ENCODE peak calls at places on chromosome 3, in eight cellular contexts. One of them, this sample, is unnamed.

GRCh38 chr3:71103430-71103881 is 480.1 kb downstream of the FOXP1 start:
- DNase-seq in NCI-H82: no peak
- DNase-seq in mesendoderm: no peak
- DNase-seq in posterior cingulate gyrus: no peak
- DNase-seq in upper lobe of right lung: peak
- DNase-seq in kidney tubule cell: peak
- DNase-seq in fibroblast of lung: peak
- DNase-seq in mammary epithelial cell: peak
- DNase-seq in this sample: no peak

GRCh38 chr3:98532709-98533571 is 1.2 kb downstream of the GPR15 start:
- DNase-seq in NCI-H82: peak
- DNase-seq in mesendoderm: no peak
- DNase-seq in posterior cingulate gyrus: no peak
- DNase-seq in upper lobe of right lung: no peak
- DNase-seq in kidney tubule cell: no peak
- DNase-seq in fibroblast of lung: no peak
- DNase-seq in mammary epithelial cell: no peak
- DNase-seq in this sample: no peak

GRCh38 chr3:171380711-171381435 is 79.3 kb downstream of the TNIK start:
- DNase-seq in NCI-H82: peak
- DNase-seq in mesendoderm: no peak
- DNase-seq in posterior cingulate gyrus: no peak
- DNase-seq in upper lobe of right lung: no peak
- DNase-seq in kidney tubule cell: no peak
- DNase-seq in fibroblast of lung: no peak
- DNase-seq in mammary epithelial cell: no peak
- DNase-seq in this sample: no peak

GRCh38 chr3:170488802-170489201 is 70.1 kb downstream of the CLDN11 start:
- DNase-seq in NCI-H82: no peak
- DNase-seq in mesendoderm: no peak
- DNase-seq in posterior cingulate gyrus: no peak
- DNase-seq in upper lobe of right lung: no peak
- DNase-seq in kidney tubule cell: no peak
- DNase-seq in fibroblast of lung: no peak
- DNase-seq in mammary epithelial cell: peak
- DNase-seq in this sample: no peak

GRCh38 chr3:45881031-45882022 is 5.0 kb upstream of the CCR9 start:
- DNase-seq in NCI-H82: no peak
- DNase-seq in mesendoderm: peak
- DNase-seq in posterior cingulate gyrus: no peak
- DNase-seq in upper lobe of right lung: no peak
- DNase-seq in kidney tubule cell: peak
- DNase-seq in fibroblast of lung: peak
- DNase-seq in mammary epithelial cell: peak
- DNase-seq in this sample: no peak

GRCh38 chr3:134620476-134621115 is 30.2 kb downstream of the KY start:
- DNase-seq in NCI-H82: no peak
- DNase-seq in mesendoderm: no peak
- DNase-seq in posterior cingulate gyrus: no peak
- DNase-seq in upper lobe of right lung: no peak
- DNase-seq in kidney tubule cell: no peak
- DNase-seq in fibroblast of lung: no peak
- DNase-seq in mammary epithelial cell: no peak
- DNase-seq in this sample: no peak

GRCh38 chr3:148975277-148975676 is 16.1 kb upstream of the GYG1 start:
- DNase-seq in NCI-H82: no peak
- DNase-seq in mesendoderm: peak
- DNase-seq in posterior cingulate gyrus: no peak
- DNase-seq in upper lobe of right lung: no peak
- DNase-seq in kidney tubule cell: no peak
- DNase-seq in fibroblast of lung: no peak
- DNase-seq in mammary epithelial cell: no peak
- DNase-seq in this sample: no peak

GRCh38 chr3:26106119-26106690 is 316.3 kb downstream of the OXSM start:
- DNase-seq in NCI-H82: no peak
- DNase-seq in mesendoderm: peak
- DNase-seq in posterior cingulate gyrus: no peak
- DNase-seq in upper lobe of right lung: no peak
- DNase-seq in kidney tubule cell: peak
- DNase-seq in fibroblast of lung: no peak
- DNase-seq in mammary epithelial cell: no peak
- DNase-seq in this sample: no peak

GRCh38 chr3:28924744-28925360 is 356.0 kb upstream of the RBMS3 start:
- DNase-seq in NCI-H82: no peak
- DNase-seq in mesendoderm: peak
- DNase-seq in posterior cingulate gyrus: no peak
- DNase-seq in upper lobe of right lung: no peak
- DNase-seq in kidney tubule cell: peak
- DNase-seq in fibroblast of lung: no peak
- DNase-seq in mammary epithelial cell: no peak
- DNase-seq in this sample: no peak

GRCh38 chr3:185559706-185560090 is 7.3 kb upstream of the LIPH start:
- DNase-seq in NCI-H82: no peak
- DNase-seq in mesendoderm: no peak
- DNase-seq in posterior cingulate gyrus: no peak
- DNase-seq in upper lobe of right lung: no peak
- DNase-seq in kidney tubule cell: no peak
- DNase-seq in fibroblast of lung: no peak
- DNase-seq in mammary epithelial cell: no peak
- DNase-seq in this sample: no peak

GRCh38 chr3:147793841-147794240 is 384.7 kb downstream of the ZIC1 start:
- DNase-seq in NCI-H82: no peak
- DNase-seq in mesendoderm: no peak
- DNase-seq in posterior cingulate gyrus: no peak
- DNase-seq in upper lobe of right lung: no peak
- DNase-seq in kidney tubule cell: no peak
- DNase-seq in fibroblast of lung: peak
- DNase-seq in mammary epithelial cell: no peak
- DNase-seq in this sample: no peak

GRCh38 chr3:53147161-53147902 is 13.7 kb upstream of the PRKCD start:
- DNase-seq in NCI-H82: no peak
- DNase-seq in mesendoderm: no peak
- DNase-seq in posterior cingulate gyrus: no peak
- DNase-seq in upper lobe of right lung: peak
- DNase-seq in kidney tubule cell: peak
- DNase-seq in fibroblast of lung: no peak
- DNase-seq in mammary epithelial cell: no peak
- DNase-seq in this sample: no peak